ENCODE peak calls at places on chromosomes 2 and 18, in five cellular contexts. K, R, Y, G and A are unnamed samples.

GRCh38 chr2:237011196-237011595 is 74.5 kb upstream of the COPS8 start:
- DNase-seq in G (no peak), R (no peak), K (peak), Y (no peak), A (no peak)

GRCh38 chr2:234691968-234692955 is 195.4 kb upstream of the ARL4C start:
- DNase-seq in Y (no peak), K (no peak), R (no peak), G (no peak), A (no peak)

GRCh38 chr18:48007955-48008701 is 77.7 kb upstream of the SMAD2 start:
- DNase-seq in G (peak), Y (peak), K (peak), R (peak), A (no peak)

GRCh38 chr2:98730851-98731708 is at the start of gene MGAT4A:
- DNase-seq in Y (peak), K (peak), G (peak), R (peak), A (peak)

GRCh38 chr18:32216390-32216789 is 26.6 kb downstream of the MEP1B start:
- DNase-seq in Y (no peak), G (no peak), K (no peak), R (no peak), A (no peak)

GRCh38 chr2:152740743-152741328 is 22.4 kb downstream of the ARL6IP6 start:
- DNase-seq in Y (peak), R (peak), G (peak), K (peak), A (peak)

GRCh38 chr2:234298916-234299315 is 198.0 kb downstream of the ARL4C start:
- DNase-seq in R (no peak), K (no peak), Y (no peak), G (no peak), A (no peak)

GRCh38 chr2:178238144-178238521 is 43.8 kb downstream of the OSBPL6 start:
- DNase-seq in Y (no peak), R (no peak), K (peak), G (no peak), A (no peak)

GRCh38 chr2:88212251-88212790 is 42.2 kb downstream of the THNSL2 start:
- DNase-seq in R (peak), G (no peak), Y (peak), K (peak), A (peak)

GRCh38 chr2:107721178-107721577 is 105.5 kb upstream of the RGPD4 start:
- DNase-seq in R (no peak), Y (no peak), G (no peak), K (no peak), A (no peak)

GRCh38 chr18:59024829-59025228 is 114.9 kb upstream of the SEC11C start:
- DNase-seq in K (peak), G (no peak), Y (no peak), R (no peak), A (no peak)

GRCh38 chr2:17495590-17495989 is 22.6 kb downstream of the RAD51AP2 start:
- DNase-seq in K (peak), G (no peak), Y (no peak), R (no peak), A (no peak)

GRCh38 chr2:200174433-200175216 is 131.9 kb upstream of the SPATS2L start:
- DNase-seq in G (no peak), Y (no peak), R (no peak), K (no peak), A (no peak)

GRCh38 chr2:178250429-178250828 is 56.1 kb downstream of the OSBPL6 start:
- DNase-seq in R (no peak), G (no peak), K (no peak), Y (no peak), A (no peak)

GRCh38 chr2:233387667-233388528 is 33.6 kb downstream of the DGKD start:
- DNase-seq in Y (no peak), G (peak), R (no peak), K (peak), A (no peak)

GRCh38 chr2:207513577-207514257 is 16.0 kb upstream of the CREB1 start:
- DNase-seq in K (peak), G (no peak), Y (no peak), R (no peak), A (no peak)

GRCh38 chr2:31318360-31319336 is 84.7 kb downstream of the EHD3 start:
- DNase-seq in G (no peak), Y (peak), R (no peak), K (peak), A (peak)

GRCh38 chr2:191846787-191847620 is at the start of gene CAVIN2:
- DNase-seq in K (peak), R (peak), Y (no peak), G (no peak), A (no peak)

GRCh38 chr2:219508444-219508734 is 5.9 kb upstream of the ASIC4 start:
- DNase-seq in K (no peak), R (no peak), Y (no peak), G (peak), A (no peak)

GRCh38 chr2:197138513-197138912 is 172.1 kb downstream of the ANKRD44 start:
- DNase-seq in G (no peak), K (no peak), Y (no peak), R (no peak), A (no peak)

GRCh38 chr2:31379102-31379501 is 35.4 kb downstream of the XDH start:
- DNase-seq in K (no peak), R (no peak), G (no peak), Y (no peak), A (no peak)

GRCh38 chr2:122491011-122491410 is 735.6 kb downstream of the TSN start:
- DNase-seq in K (no peak), R (no peak), Y (no peak), G (no peak), A (no peak)

GRCh38 chr2:71802556-71802955 is 345.1 kb downstream of the CYP26B1 start:
- DNase-seq in K (no peak), Y (no peak), R (no peak), G (no peak), A (no peak)

GRCh38 chr2:240604291-240604938 is 17.9 kb downstream of the CAPN10 start:
- DNase-seq in R (peak), G (peak), Y (no peak), K (peak), A (peak)

GRCh38 chr2:225419033-225419432 is 19.5 kb downstream of the NYAP2 start:
- DNase-seq in R (no peak), K (no peak), Y (no peak), G (no peak), A (no peak)

GRCh38 chr2:174846941-174847938 is 83.0 kb upstream of the CHRNA1 start:
- DNase-seq in Y (no peak), K (peak), R (peak), G (peak), A (no peak)

GRCh38 chr2:232522014-232522854 is 2.0 kb downstream of the PRSS56 start:
- DNase-seq in G (peak), Y (peak), K (peak), R (peak), A (peak)

GRCh38 chr2:168466190-168466737 is 10.2 kb downstream of the CERS6 start:
- DNase-seq in G (no peak), K (no peak), R (no peak), Y (no peak), A (no peak)

GRCh38 chr2:106172649-106173048 is 21.5 kb downstream of the UXS1 start:
- DNase-seq in K (no peak), G (no peak), R (no peak), Y (no peak), A (no peak)
- H3K4me3 ChIP-seq in K (no peak), G (no peak), R (no peak), Y (no peak), A (no peak)

GRCh38 chr2:239528883-239529282 is 128.1 kb upstream of the HDAC4 start:
- DNase-seq in R (no peak), Y (no peak), K (no peak), G (no peak), A (no peak)

GRCh38 chr2:239529313-239530015 is 128.6 kb upstream of the HDAC4 start:
- DNase-seq in G (no peak), R (no peak), K (no peak), Y (no peak), A (no peak)

GRCh38 chr2:239526038-239526437 is 125.2 kb upstream of the HDAC4 start:
- DNase-seq in K (no peak), Y (no peak), G (no peak), R (no peak), A (no peak)

GRCh38 chr2:239526666-239527415 is 126.0 kb upstream of the HDAC4 start:
- DNase-seq in Y (no peak), R (no peak), G (no peak), K (no peak), A (no peak)

DNA sequence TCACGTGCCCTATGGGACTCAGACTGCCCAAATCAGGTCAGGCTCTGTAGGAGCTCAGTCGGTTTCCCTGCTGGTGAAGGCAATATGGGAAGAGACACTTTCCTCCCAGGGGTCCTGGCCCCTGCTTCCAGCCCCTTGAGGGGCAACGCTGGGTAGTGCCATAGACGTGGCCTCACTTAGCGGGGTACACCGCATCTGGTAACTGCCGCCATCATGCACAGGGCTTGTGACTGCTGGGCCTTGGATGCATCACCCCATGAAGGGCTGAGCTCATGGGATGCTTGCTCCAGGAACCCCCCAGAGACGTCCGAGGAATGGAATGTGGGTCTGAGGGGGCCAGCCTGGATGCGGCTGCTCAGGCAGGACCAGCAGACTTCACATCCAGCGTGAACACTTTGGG is 127.3 kb upstream of the HDAC4 start:
- DNase-seq in G (no peak), R (no peak), Y (no peak), K (no peak), A (no peak)
- TF ChIP-seq EZH2phosphoT487 in G (no peak), R (no peak), Y (no peak), K (no peak), A (no peak)

GRCh38 chr2:104434363-104434792 is 419.5 kb upstream of the POU3F3 start:
- DNase-seq in R (peak), G (peak), K (peak), Y (peak), A (no peak)

GRCh38 chr2:104431701-104432121 is 422.2 kb upstream of the POU3F3 start:
- DNase-seq in G (no peak), Y (no peak), R (no peak), K (no peak), A (no peak)

GRCh38 chr2:104432401-104432800 is 421.5 kb upstream of the POU3F3 start:
- DNase-seq in G (no peak), R (no peak), Y (no peak), K (no peak), A (no peak)

GRCh38 chr2:104432972-104433371 is 420.9 kb upstream of the POU3F3 start:
- DNase-seq in R (no peak), G (no peak), K (no peak), Y (no peak), A (no peak)

GRCh38 chr2:104434966-104435365 is 418.9 kb upstream of the POU3F3 start:
- DNase-seq in K (no peak), R (no peak), G (no peak), Y (no peak), A (no peak)
- H3K27ac ChIP-seq in K (no peak), R (no peak), G (peak), Y (no peak), A (no peak)

GRCh38 chr2:96530474-96531357 is 5.8 kb upstream of the ARID5A start:
- DNase-seq in R (no peak), Y (no peak), K (no peak), G (no peak), A (no peak)
- H3K4me3 ChIP-seq in R (no peak), Y (no peak), K (no peak), G (no peak), A (no peak)